ENCODE peak calls at places on chromosomes 5 and 9, in seven cellular contexts. A, T, L, K, W, P and H are unnamed samples.

GRCh38 chr9:687034-687785 is 154.3 kb upstream of the DMRT1 start:
- DNase-seq in P (no peak), W (no peak), T (no peak), A (no peak), L (no peak), K (no peak), H (no peak)

GRCh38 chr9:136829412-136829811 is 12.9 kb upstream of the AJM1 start:
- DNase-seq in P (no peak), A (no peak), L (no peak), W (no peak), K (no peak), T (no peak), H (no peak)

GRCh38 chr5:31095796-31096195 is 97.7 kb upstream of the CDH6 start:
- DNase-seq in L (no peak), P (no peak), A (no peak), K (no peak), W (no peak), T (no peak), H (no peak)

GRCh38 chr5:84524491-84524890 is 139.8 kb upstream of the EDIL3 start:
- DNase-seq in T (no peak), K (no peak), A (no peak), P (no peak), W (no peak), L (no peak), H (no peak)

GRCh38 chr9:14366071-14366470 is 52.1 kb upstream of the NFIB start:
- DNase-seq in A (no peak), P (no peak), T (no peak), W (no peak), L (no peak), K (no peak), H (no peak)

GRCh38 chr9:37515620-37516258 is 30.0 kb downstream of the POLR1E start:
- DNase-seq in A (no peak), K (no peak), W (no peak), L (no peak), T (no peak), P (no peak), H (no peak)

GRCh38 chr5:157912621-157913325 is 53.8 kb upstream of the CLINT1 start:
- DNase-seq in P (peak; percentile 43), K (no peak), L (no peak), T (no peak), A (no peak), W (no peak), H (peak; percentile 74)

GRCh38 chr9:32635362-32635761 is at the start of gene TAF1L:
- DNase-seq in K (no peak), P (no peak), A (no peak), L (no peak), T (no peak), W (no peak), H (no peak)

GRCh38 chr9:123735376-123735775 is 194.6 kb downstream of the DENND1A start:
- DNase-seq in P (no peak), T (no peak), K (no peak), W (no peak), L (no peak), A (no peak), H (no peak)

DNA sequence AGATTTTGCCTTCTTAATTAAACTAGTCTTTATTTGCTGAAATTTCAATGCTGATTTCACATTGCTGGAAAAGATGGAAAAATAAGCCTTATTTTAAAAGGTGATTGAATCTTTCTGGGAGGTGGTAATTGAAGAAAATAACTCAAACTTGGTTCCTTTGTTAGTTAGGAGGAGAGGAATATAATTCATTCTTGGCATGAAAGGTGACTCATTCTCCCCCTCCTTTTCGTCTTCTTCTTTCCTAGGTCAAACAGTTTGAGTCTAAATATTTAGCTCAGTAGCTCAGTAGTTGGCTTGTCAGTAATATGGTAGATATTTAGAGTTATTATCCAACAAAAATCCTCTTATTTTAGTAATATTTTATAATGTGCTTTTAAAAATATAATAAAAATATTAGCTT is 353.9 kb upstream of the MEF2C start:
- DNase-seq in W (no peak), A (no peak), T (no peak), K (no peak), L (no peak), P (no peak), H (no peak)
- TF ChIP-seq JUND in W (peak; percentile 44), A (no peak), T (peak; percentile 46), K (no peak), L (no peak), P (no peak), H (no peak)

GRCh38 chr5:143065996-143066522 is 295.9 kb downstream of the ARHGAP26 start:
- DNase-seq in K (no peak), W (no peak), P (no peak), A (no peak), T (no peak), L (no peak), H (no peak)

GRCh38 chr5:143064207-143064606 is 294.0 kb downstream of the ARHGAP26 start:
- DNase-seq in K (no peak), A (no peak), P (no peak), T (no peak), L (no peak), W (no peak), H (no peak)

GRCh38 chr5:143064661-143065060 is 294.5 kb downstream of the ARHGAP26 start:
- DNase-seq in A (no peak), P (no peak), T (no peak), K (no peak), W (no peak), L (no peak), H (no peak)

GRCh38 chr5:143066556-143067281 is 296.5 kb downstream of the ARHGAP26 start:
- DNase-seq in W (no peak), K (no peak), A (no peak), T (no peak), L (no peak), P (peak; percentile 79), H (no peak)

GRCh38 chr5:143065185-143065584 is 295.0 kb downstream of the ARHGAP26 start:
- DNase-seq in P (no peak), T (no peak), W (no peak), K (no peak), L (no peak), A (no peak), H (no peak)
- TF ChIP-seq JUND in P (no peak), T (no peak), W (no peak), K (no peak), L (no peak), A (no peak), H (no peak)

DNA sequence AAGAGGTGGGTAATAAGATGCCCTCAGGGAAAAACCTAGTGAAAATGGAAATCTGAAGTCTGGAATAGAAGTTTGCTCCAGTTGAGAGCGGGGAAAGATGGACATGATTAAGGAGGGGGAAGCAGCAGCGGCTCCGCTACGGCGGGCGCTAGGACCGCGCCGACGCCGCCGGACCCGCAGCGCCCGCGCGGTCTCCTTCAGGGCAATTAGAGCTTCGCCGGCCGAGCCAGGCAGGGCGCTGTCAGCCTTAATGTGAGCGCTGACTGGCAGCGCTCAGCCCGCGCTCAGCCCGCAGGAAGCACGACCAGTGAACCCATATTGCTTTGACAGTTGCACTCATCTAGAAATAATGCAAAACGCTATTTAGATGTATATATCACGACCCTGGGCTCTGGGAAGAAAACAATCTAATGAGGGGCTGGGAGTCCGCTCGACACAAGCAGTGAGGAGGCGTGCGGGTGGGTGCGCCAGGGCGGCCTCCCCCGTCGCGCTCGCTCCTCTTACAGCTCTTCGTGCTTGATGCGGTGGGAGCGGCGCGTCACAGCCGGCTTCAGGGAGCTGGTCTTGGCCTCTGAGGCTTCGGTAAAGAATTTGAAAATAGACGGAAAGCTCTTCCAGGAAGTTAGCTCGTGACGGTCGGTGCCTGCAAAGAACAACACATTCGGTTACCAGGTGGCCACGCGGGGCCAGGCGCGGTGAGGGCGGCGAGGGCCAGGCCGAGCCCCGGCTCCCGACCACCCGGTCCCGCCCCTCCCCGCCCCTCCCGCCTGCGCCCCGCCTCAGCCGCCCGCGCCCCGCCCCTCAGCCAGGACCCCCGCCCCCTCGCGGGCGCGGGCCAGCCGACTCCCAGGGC is 37.7 kb downstream of the NR2F1 start:
- DNase-seq in W (no peak), L (peak; percentile 34), T (peak; percentile 94), K (peak; percentile 50), P (no peak), A (no peak), H (peak; percentile 79)
- TF ChIP-seq JUND in W (no peak), L (no peak), T (no peak), K (no peak), P (no peak), A (no peak), H (no peak)

DNA sequence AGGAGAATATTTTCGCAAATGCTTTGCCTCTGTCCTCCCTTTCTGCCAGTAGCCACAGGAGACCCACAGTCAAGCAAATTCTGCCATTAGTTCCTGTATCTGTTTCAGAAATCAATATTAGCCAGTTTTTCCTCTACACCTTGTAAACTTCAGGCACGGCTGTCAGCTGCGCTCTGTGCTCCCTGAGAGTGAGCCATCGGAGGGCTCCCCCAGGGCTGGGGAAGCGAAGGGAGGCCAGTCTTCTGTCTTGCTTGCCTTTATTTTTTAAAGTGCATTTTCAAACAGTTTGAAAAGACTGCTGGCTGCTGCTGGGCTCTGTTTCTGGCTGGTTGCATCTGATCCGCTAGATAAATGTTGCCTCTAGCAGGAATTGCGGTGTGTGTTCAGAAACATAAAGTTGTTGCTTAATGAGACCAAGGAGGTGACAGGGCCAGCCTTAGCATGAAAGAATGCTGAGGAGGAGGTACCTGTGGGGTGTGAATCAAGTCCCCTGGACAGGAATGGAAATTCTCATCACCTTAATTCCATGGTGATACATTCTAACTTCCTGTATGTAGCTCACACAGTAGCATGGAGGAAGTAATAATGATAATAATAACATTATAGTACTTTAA is 421.7 kb upstream of the KIF2A start:
- DNase-seq in P (no peak), L (no peak), K (no peak), W (no peak), A (no peak), T (no peak), H (no peak)
- TF ChIP-seq JUND in P (no peak), L (no peak), K (no peak), W (no peak), A (no peak), T (no peak), H (no peak)

DNA sequence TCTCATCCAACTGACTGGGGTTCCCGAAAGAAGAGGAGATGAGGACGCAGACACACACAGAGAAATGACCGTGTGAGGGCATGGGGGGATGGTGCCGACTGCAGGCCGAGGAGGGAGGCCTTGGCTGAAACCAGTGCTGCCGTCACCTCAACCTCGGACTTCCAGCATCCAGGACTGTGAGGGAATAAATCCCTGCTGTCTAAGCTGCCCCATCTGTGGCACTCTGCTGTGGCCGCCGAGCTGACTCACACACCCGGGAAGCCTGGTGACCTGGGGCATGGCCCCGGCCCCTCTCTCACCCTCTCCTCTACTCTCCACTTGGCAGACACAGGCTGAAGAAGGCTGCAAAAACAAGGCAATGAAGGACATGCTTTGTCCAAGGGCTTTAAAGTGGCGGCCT is 4.4 kb upstream of the COL5A1 start:
- DNase-seq in K (no peak), T (no peak), A (no peak), L (no peak), W (no peak), P (no peak), H (no peak)
- TF ChIP-seq JUND in K (no peak), T (no peak), A (no peak), L (no peak), W (no peak), P (no peak), H (no peak)